ENCODE peak calls at places on chromosomes 12 and 14, in four cellular contexts. One of them, this sample, is unnamed.
A peak's percentile ranks its signal among the peaks of the same experiment; 100 is the strongest.

GRCh38 chr12:98911396-98911795 is 266.3 kb downstream of the APAF1 start:
- DNase-seq in stomach: no peak
- DNase-seq in foreskin fibroblast: no peak
- DNase-seq in activated B cell treated with CpG ODN at 0.5 μM for 24 hours: no peak
- DNase-seq in this sample: no peak

GRCh38 chr12:51923506-51924365 is 16.4 kb downstream of the ACVRL1 start:
- DNase-seq in foreskin fibroblast: peak; percentile 78
- DNase-seq in activated B cell treated with CpG ODN at 0.5 μM for 24 hours: peak; percentile 44
- DNase-seq in stomach: peak; percentile 61
- DNase-seq in this sample: no peak

GRCh38 chr14:96271421-96271762 is 15.4 kb downstream of the BDKRB1 start:
- DNase-seq in foreskin fibroblast: no peak
- DNase-seq in stomach: no peak
- DNase-seq in activated B cell treated with CpG ODN at 0.5 μM for 24 hours: no peak
- DNase-seq in this sample: no peak

GRCh38 chr12:96153131-96153724 is 40.9 kb upstream of the ELK3 start:
- DNase-seq in stomach: no peak
- DNase-seq in foreskin fibroblast: no peak
- DNase-seq in activated B cell treated with CpG ODN at 0.5 μM for 24 hours: no peak
- DNase-seq in this sample: no peak

GRCh38 chr14:100609331-100609870 is 22.2 kb upstream of the BEGAIN start:
- DNase-seq in foreskin fibroblast: no peak
- DNase-seq in stomach: no peak
- DNase-seq in activated B cell treated with CpG ODN at 0.5 μM for 24 hours: no peak
- DNase-seq in this sample: no peak

GRCh38 chr12:121996945-121997612 is 24.6 kb upstream of the BCL7A start:
- DNase-seq in foreskin fibroblast: peak; percentile 36
- DNase-seq in stomach: no peak
- DNase-seq in activated B cell treated with CpG ODN at 0.5 μM for 24 hours: no peak
- DNase-seq in this sample: no peak

GRCh38 chr12:20268121-20268732 is 100.1 kb upstream of the PDE3A start:
- DNase-seq in stomach: no peak
- DNase-seq in activated B cell treated with CpG ODN at 0.5 μM for 24 hours: no peak
- DNase-seq in foreskin fibroblast: peak; percentile 16
- DNase-seq in this sample: no peak

GRCh38 chr12:77608157-77608755 is 222.4 kb upstream of the NAV3 start:
- DNase-seq in stomach: no peak
- DNase-seq in foreskin fibroblast: no peak
- DNase-seq in activated B cell treated with CpG ODN at 0.5 μM for 24 hours: no peak
- DNase-seq in this sample: no peak

GRCh38 chr12:109098142-109098652 is 800 bp downstream of the UNG start:
- DNase-seq in stomach: peak; percentile 65
- DNase-seq in activated B cell treated with CpG ODN at 0.5 μM for 24 hours: no peak
- DNase-seq in foreskin fibroblast: peak; percentile 84
- DNase-seq in this sample: no peak

GRCh38 chr12:82896979-82897378 is 210.3 kb downstream of the TMTC2 start:
- DNase-seq in stomach: peak; percentile 63
- DNase-seq in activated B cell treated with CpG ODN at 0.5 μM for 24 hours: no peak
- DNase-seq in foreskin fibroblast: peak; percentile 24
- DNase-seq in this sample: no peak

GRCh38 chr14:95497561-95498011 is 18.9 kb downstream of the SYNE3 start:
- DNase-seq in foreskin fibroblast: no peak
- DNase-seq in stomach: no peak
- DNase-seq in activated B cell treated with CpG ODN at 0.5 μM for 24 hours: no peak
- DNase-seq in this sample: peak; percentile 52

GRCh38 chr14:37658174-37658573 is 62.7 kb downstream of the TTC6 start:
- DNase-seq in activated B cell treated with CpG ODN at 0.5 μM for 24 hours: no peak
- DNase-seq in foreskin fibroblast: no peak
- DNase-seq in stomach: no peak
- DNase-seq in this sample: no peak

GRCh38 chr12:69658203-69658602 is 40.9 kb downstream of the BEST3 start:
- DNase-seq in activated B cell treated with CpG ODN at 0.5 μM for 24 hours: no peak
- DNase-seq in foreskin fibroblast: no peak
- DNase-seq in stomach: no peak
- DNase-seq in this sample: no peak

GRCh38 chr14:50501642-50502041 is 30.7 kb downstream of the MAP4K5 start:
- DNase-seq in foreskin fibroblast: peak; percentile 53
- DNase-seq in activated B cell treated with CpG ODN at 0.5 μM for 24 hours: no peak
- DNase-seq in stomach: no peak
- DNase-seq in this sample: no peak

GRCh38 chr12:62472472-62472871 is 5.8 kb downstream of the MON2 start:
- DNase-seq in activated B cell treated with CpG ODN at 0.5 μM for 24 hours: no peak
- DNase-seq in stomach: no peak
- DNase-seq in foreskin fibroblast: peak; percentile 3
- DNase-seq in this sample: no peak

GRCh38 chr12:109389146-109389545 is 41.4 kb downstream of the MYO1H start:
- DNase-seq in foreskin fibroblast: no peak
- DNase-seq in activated B cell treated with CpG ODN at 0.5 μM for 24 hours: no peak
- DNase-seq in stomach: no peak
- DNase-seq in this sample: no peak

DNA sequence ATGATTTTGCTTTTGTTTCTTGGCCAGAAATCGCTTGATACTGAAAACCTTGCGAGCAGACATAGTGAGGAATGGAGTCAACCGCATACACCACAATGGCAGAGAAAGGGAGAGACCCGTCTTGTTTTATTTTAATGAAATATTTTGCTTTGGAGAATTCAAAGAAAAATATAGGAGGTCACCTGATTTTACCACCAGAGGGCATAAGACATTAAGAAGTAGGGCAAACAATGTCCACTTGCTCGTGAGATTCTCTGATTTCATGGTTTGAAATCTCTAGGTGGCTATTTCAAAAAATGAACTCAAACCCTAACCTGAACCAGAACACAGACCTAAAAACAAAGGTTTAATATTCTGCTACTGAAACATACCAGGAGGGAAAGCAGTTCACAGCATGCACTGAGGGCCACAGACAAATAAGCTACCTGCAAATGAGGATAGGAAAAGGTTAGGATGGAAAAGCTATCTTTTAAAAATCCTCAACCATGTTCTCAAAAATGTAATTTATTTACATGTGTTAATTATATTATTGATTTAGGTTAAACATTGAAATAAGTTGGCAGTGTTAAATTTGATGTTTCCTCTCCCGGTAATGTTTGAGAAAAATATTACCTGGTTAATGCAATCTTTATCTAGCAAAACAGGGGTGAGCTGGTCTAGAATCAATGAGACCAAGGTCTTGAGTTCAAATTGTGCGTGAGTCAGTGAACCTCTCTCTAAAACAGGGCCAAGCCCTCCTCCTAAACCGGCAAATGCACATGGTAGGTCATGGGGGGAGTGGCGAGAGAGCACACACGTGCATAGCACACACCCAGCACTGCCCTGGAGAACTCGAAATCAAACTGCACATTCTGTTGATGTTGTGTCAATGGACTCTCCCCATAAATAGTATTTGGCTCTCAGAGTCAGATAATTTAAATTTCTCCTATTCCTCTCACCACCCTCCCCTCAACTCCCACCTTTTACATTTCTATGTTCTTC is 12.5 kb downstream of the IFNG-AS1 start:
- DNase-seq in stomach: no peak
- DNase-seq in foreskin fibroblast: peak; percentile 47
- DNase-seq in activated B cell treated with CpG ODN at 0.5 μM for 24 hours: no peak
- DNase-seq in this sample: no peak
- TF ChIP-seq CTCF in stomach: no peak
- TF ChIP-seq CTCF in foreskin fibroblast: peak; percentile 30
- TF ChIP-seq CTCF in activated B cell treated with CpG ODN at 0.5 μM for 24 hours: no peak
- TF ChIP-seq CTCF in this sample: peak; percentile 20

DNA sequence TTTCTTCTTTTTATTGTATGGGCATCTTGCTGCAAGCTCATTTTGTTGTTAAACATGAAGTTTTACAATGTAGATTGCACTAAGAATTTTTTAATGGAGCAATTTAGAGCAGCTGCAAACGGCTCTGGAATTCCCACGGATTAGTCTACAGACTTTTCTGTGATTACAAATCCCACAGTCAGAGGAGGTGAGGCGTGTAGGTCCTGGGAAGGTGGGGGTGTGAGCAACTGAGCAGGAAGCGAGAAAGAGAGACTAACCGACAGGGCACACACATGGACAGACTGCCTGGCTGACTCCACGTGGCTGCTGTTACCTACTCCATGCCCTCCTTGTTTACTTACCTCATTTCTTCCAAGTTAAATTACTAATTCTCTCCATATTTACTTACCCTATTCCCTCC is 348.5 kb downstream of the NPAS3 start:
- DNase-seq in foreskin fibroblast: no peak
- DNase-seq in activated B cell treated with CpG ODN at 0.5 μM for 24 hours: no peak
- DNase-seq in stomach: no peak
- DNase-seq in this sample: no peak
- TF ChIP-seq CTCF in foreskin fibroblast: no peak
- TF ChIP-seq CTCF in activated B cell treated with CpG ODN at 0.5 μM for 24 hours: no peak
- TF ChIP-seq CTCF in stomach: no peak
- TF ChIP-seq CTCF in this sample: no peak

DNA sequence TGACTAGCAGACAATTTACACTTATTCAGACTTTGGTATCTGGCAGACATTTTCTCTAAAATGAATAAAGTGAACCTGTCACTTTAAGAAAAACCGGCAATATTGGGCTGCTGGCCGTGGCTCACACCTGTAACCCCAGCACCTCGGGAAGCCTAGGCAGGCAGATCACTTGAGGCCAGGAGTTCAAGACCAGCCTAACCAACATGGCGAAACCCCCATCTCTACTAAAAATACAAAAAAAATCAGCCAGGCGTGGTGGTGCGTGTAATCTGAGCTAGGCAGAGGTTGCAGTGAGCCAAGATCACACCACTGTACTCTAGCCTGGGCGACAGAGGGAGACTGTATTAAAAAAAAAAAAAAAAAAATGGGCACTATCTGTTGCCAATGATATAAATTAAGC is 11.5 kb downstream of the DUSP16 start:
- DNase-seq in activated B cell treated with CpG ODN at 0.5 μM for 24 hours: no peak
- DNase-seq in stomach: no peak
- DNase-seq in foreskin fibroblast: no peak
- DNase-seq in this sample: no peak
- TF ChIP-seq CTCF in activated B cell treated with CpG ODN at 0.5 μM for 24 hours: no peak
- TF ChIP-seq CTCF in stomach: no peak
- TF ChIP-seq CTCF in foreskin fibroblast: no peak
- TF ChIP-seq CTCF in this sample: no peak

DNA sequence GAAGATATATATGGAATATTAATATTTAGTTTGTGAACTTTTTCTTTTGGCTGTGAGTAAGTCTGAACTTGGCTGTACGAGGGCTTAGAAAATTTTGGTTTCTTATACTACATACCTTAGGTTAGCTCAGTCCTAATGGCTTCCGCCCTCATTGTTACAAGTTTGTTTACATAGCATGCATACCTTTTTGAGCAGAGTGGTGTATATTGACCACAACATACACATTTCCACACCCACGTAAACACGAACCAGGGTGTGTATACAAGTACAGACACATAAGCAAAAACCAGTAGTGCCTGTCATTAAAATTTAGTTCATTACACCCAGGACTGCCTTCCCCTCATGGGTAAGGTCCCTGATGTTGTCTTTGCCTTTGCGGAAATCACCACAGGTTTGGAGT is 230.2 kb upstream of the RGS6 start:
- DNase-seq in foreskin fibroblast: no peak
- DNase-seq in activated B cell treated with CpG ODN at 0.5 μM for 24 hours: no peak
- DNase-seq in stomach: no peak
- DNase-seq in this sample: no peak
- TF ChIP-seq CTCF in foreskin fibroblast: no peak
- TF ChIP-seq CTCF in activated B cell treated with CpG ODN at 0.5 μM for 24 hours: no peak
- TF ChIP-seq CTCF in stomach: no peak
- TF ChIP-seq CTCF in this sample: no peak

GRCh38 chr12:111222027-111222414 is 146.9 kb downstream of the PHETA1 start:
- DNase-seq in activated B cell treated with CpG ODN at 0.5 μM for 24 hours: no peak
- DNase-seq in foreskin fibroblast: no peak
- DNase-seq in stomach: no peak
- DNase-seq in this sample: no peak

GRCh38 chr12:111222520-111222919 is 146.4 kb downstream of the PHETA1 start:
- DNase-seq in foreskin fibroblast: no peak
- DNase-seq in activated B cell treated with CpG ODN at 0.5 μM for 24 hours: no peak
- DNase-seq in stomach: no peak
- DNase-seq in this sample: no peak

GRCh38 chr12:111220363-111220762 is 148.5 kb downstream of the PHETA1 start:
- DNase-seq in stomach: no peak
- DNase-seq in foreskin fibroblast: no peak
- DNase-seq in activated B cell treated with CpG ODN at 0.5 μM for 24 hours: no peak
- DNase-seq in this sample: no peak

GRCh38 chr12:111219440-111219839 is 149.5 kb downstream of the PHETA1 start:
- DNase-seq in activated B cell treated with CpG ODN at 0.5 μM for 24 hours: no peak
- DNase-seq in foreskin fibroblast: no peak
- DNase-seq in stomach: no peak
- DNase-seq in this sample: no peak

DNA sequence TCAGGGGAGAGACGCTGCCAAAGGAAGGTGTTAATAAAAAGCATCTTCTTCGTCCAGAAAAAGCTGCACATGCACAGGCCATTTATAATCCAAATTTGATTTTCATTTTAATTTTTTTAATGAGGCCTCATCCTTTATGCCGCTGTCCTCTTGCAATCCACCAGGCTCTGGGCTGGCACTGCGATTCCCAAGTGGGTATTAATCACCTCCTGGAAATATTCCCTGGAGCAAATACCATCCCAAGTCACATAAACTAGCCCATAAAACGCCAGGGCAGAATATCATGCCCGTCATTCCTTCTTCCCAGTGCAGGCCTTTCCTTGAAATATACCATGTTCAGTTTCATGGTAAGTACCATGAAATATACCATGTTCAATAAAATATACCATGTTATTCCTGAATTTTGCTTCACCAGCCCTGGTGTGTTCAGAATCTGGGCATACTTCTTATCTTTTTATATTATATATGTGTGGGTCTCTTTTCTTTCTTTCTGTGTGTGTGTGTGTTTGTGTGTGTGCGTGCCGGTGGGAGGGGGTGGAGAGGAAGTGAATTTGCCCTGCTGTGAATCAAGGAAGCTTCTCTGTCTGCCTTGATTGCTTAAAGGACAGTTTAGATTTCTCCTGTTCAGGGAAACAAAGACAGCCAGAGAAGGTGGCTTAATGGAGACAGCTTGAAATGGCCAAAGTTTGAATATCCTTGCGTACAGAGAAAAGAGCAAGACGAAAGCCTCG is 147.4 kb downstream of the PHETA1 start:
- DNase-seq in activated B cell treated with CpG ODN at 0.5 μM for 24 hours: no peak
- DNase-seq in foreskin fibroblast: no peak
- DNase-seq in stomach: no peak
- DNase-seq in this sample: no peak
- TF ChIP-seq CTCF in activated B cell treated with CpG ODN at 0.5 μM for 24 hours: no peak
- TF ChIP-seq CTCF in foreskin fibroblast: no peak
- TF ChIP-seq CTCF in stomach: no peak
- TF ChIP-seq CTCF in this sample: no peak